ENCODE peak calls at places on chromosome 1, in eight cellular contexts. M is fibroblast of lung; R is HCT116; G is AG09309; O is HFFc6; I is progenitor cell of endocrine pancreas; W is sciatic nerve; H is stimulated activated CD4-positive, alpha-beta T cell treated with anti-CD3 and anti-CD28 coated beads, Interleukin-15, amount 100 ng/mL, for 1 hour. V is an unnamed sample.

GRCh38 chr1:65165269-65166002 is 17.4 kb downstream of the AK4 start:
- DNase-seq in M (no peak), R (no peak), G (no peak), O (no peak), I (no peak), W (peak; percentile 63), H (no peak), V (no peak)

GRCh38 chr1:51964309-51964696 is 26.2 kb downstream of the RAB3B start:
- DNase-seq in M (no peak), R (no peak), G (no peak), O (no peak), I (no peak), W (no peak), H (no peak), V (no peak)

GRCh38 chr1:16254263-16254948 is 17.4 kb upstream of the CPLANE2 start:
- DNase-seq in M (no peak), R (no peak), G (no peak), O (peak; percentile 46), I (no peak), W (no peak), H (no peak), V (no peak)

GRCh38 chr1:27333717-27334279 is 8.0 kb upstream of the SYTL1 start:
- DNase-seq in M (no peak), R (no peak), G (no peak), O (no peak), I (no peak), W (no peak), H (no peak), V (no peak)

GRCh38 chr1:226778657-226779058 is 39.6 kb upstream of the ITPKB start:
- DNase-seq in M (peak; percentile 51), R (no peak), G (peak; percentile 96), O (peak; percentile 91), I (no peak), W (no peak), H (no peak), V (no peak)

GRCh38 chr1:34763142-34763781 is 3.7 kb downstream of the GJB4 start:
- DNase-seq in M (no peak), R (peak; percentile 94), G (no peak), O (peak; percentile 65), I (no peak), W (no peak), H (no peak), V (no peak)

GRCh38 chr1:241837901-241838300 is 10.1 kb upstream of the EXO1 start:
- DNase-seq in M (peak; percentile 88), R (no peak), G (peak; percentile 73), O (peak; percentile 93), I (no peak), W (no peak), H (no peak), V (no peak)

GRCh38 chr1:61337981-61338848 is 255.9 kb downstream of the NFIA start:
- DNase-seq in M (peak; percentile 95), R (peak; percentile 73), G (peak; percentile 64), O (peak; percentile 91), I (peak; percentile 36), W (peak; percentile 70), H (no peak), V (peak; percentile 74)

GRCh38 chr1:42145190-42145716 is 8.0 kb upstream of the GUCA2B start:
- DNase-seq in M (no peak), R (no peak), G (no peak), O (no peak), I (no peak), W (no peak), H (no peak), V (no peak)

GRCh38 chr1:247291835-247292561 is 36.1 kb downstream of the VN1R5 start:
- DNase-seq in M (no peak), R (no peak), G (no peak), O (no peak), I (no peak), W (no peak), H (no peak), V (no peak)

GRCh38 chr1:245079021-245079609 is 75.7 kb upstream of the KIF26B start:
- DNase-seq in M (peak; percentile 83), R (peak; percentile 57), G (no peak), O (peak; percentile 53), I (no peak), W (no peak), H (no peak), V (peak; percentile 10)

GRCh38 chr1:2353215-2353906 is 38.0 kb downstream of the MORN1 start:
- DNase-seq in M (no peak), R (no peak), G (no peak), O (no peak), I (no peak), W (no peak), H (no peak), V (no peak)